ENCODE peak calls at places on chromosome 9, in five cellular contexts. W, Q, A, T and S are unnamed samples.

GRCh38 chr9:1049641-1050040 is 516 bp upstream of the DMRT2 start:
- DNase-seq in W (no peak), Q (no peak), A (no peak), T (no peak), S (no peak)

GRCh38 chr9:87122947-87123685 is 175.8 kb upstream of the GAS1 start:
- DNase-seq in W (no peak), Q (no peak), A (peak; percentile 88), T (no peak), S (no peak)

GRCh38 chr9:127987103-127987614 is 6.4 kb upstream of the EEIG1 start:
- DNase-seq in W (no peak), Q (peak; percentile 91), A (peak; percentile 87), T (no peak), S (no peak)

GRCh38 chr9:136103651-136104487 is 8.8 kb upstream of the NACC2 start:
- DNase-seq in W (peak; percentile 71), Q (no peak), A (no peak), T (peak; percentile 45), S (no peak)

GRCh38 chr9:98099898-98100297 is 19.1 kb downstream of the TRIM14 start:
- DNase-seq in W (no peak), Q (no peak), A (no peak), T (no peak), S (no peak)

GRCh38 chr9:16515879-16516289 is 354.6 kb downstream of the BNC2 start:
- DNase-seq in W (peak; percentile 91), Q (no peak), A (peak; percentile 79), T (no peak), S (peak; percentile 72)

GRCh38 chr9:117704024-117704575 is at the start of gene TLR4:
- DNase-seq in W (peak; percentile 16), Q (peak; percentile 2), A (peak; percentile 83), T (peak; percentile 92), S (peak; percentile 17)

GRCh38 chr9:135580664-135581380 is 19.3 kb downstream of the PAEP start:
- DNase-seq in W (no peak), Q (no peak), A (no peak), T (no peak), S (no peak)

GRCh38 chr9:76572205-76572550 is 113.2 kb downstream of the GCNT1 start:
- DNase-seq in W (peak; percentile 32), Q (no peak), A (peak; percentile 22), T (no peak), S (no peak)

GRCh38 chr9:91427873-91428272 is 4.2 kb upstream of the NFIL3 start:
- DNase-seq in W (no peak), Q (peak; percentile 85), A (peak; percentile 85), T (peak; percentile 63), S (no peak)

GRCh38 chr9:32627394-32627954 is 8.0 kb downstream of the TAF1L start:
- DNase-seq in W (no peak), Q (peak; percentile 86), A (no peak), T (no peak), S (no peak)

GRCh38 chr9:16143947-16144890 is 591.4 kb downstream of the CCDC171 start:
- DNase-seq in W (no peak), Q (no peak), A (no peak), T (no peak), S (no peak)

GRCh38 chr9:124208571-124208970 is 49.2 kb upstream of the NEK6 start:
- DNase-seq in W (no peak), Q (no peak), A (no peak), T (peak; percentile 83), S (no peak)

GRCh38 chr9:917730-918129 is 58.7 kb upstream of the DMRT3 start:
- DNase-seq in W (no peak), Q (no peak), A (no peak), T (no peak), S (no peak)

GRCh38 chr9:14031015-14031414 is 282.9 kb downstream of the NFIB start:
- DNase-seq in W (peak; percentile 68), Q (no peak), A (peak; percentile 8), T (no peak), S (peak; percentile 71)

GRCh38 chr9:114386886-114387677 is 700 bp downstream of the AKNA start:
- DNase-seq in W (no peak), Q (no peak), A (peak; percentile 65), T (peak; percentile 40), S (no peak)

GRCh38 chr9:114397219-114397847 is 9.6 kb upstream of the AKNA start:
- DNase-seq in W (peak; percentile 62), Q (no peak), A (no peak), T (no peak), S (no peak)

GRCh38 chr9:114166606-114167572 is 11.6 kb downstream of the COL27A1 start:
- DNase-seq in W (no peak), Q (no peak), A (no peak), T (no peak), S (no peak)

GRCh38 chr9:71191708-71192107 is 70.3 kb upstream of the TRPM3 start:
- DNase-seq in W (no peak), Q (no peak), A (no peak), T (no peak), S (no peak)

GRCh38 chr9:112041536-112042243 is 133.4 kb downstream of the SUSD1 start:
- DNase-seq in W (peak; percentile 82), Q (peak; percentile 96), A (peak; percentile 99), T (no peak), S (peak; percentile 55)

GRCh38 chr9:69258551-69258950 is 66.5 kb upstream of the ENTREP1 start:
- DNase-seq in W (no peak), Q (no peak), A (no peak), T (no peak), S (no peak)

GRCh38 chr9:27528886-27529315 is 713 bp downstream of the MOB3B start:
- DNase-seq in W (peak; percentile 75), Q (no peak), A (peak; percentile 38), T (no peak), S (peak; percentile 80)

GRCh38 chr9:112570731-112571167 is 84.1 kb downstream of the KIAA1958 start:
- DNase-seq in W (no peak), Q (no peak), A (no peak), T (no peak), S (no peak)

GRCh38 chr9:134189167-134189474 is 24.8 kb upstream of the RNU6ATAC start:
- DNase-seq in W (no peak), Q (no peak), A (no peak), T (no peak), S (no peak)
- H3K4me2 ChIP-seq in W (no peak overlapping the region), Q (no peak overlapping the region), A (no peak overlapping the region), T (no peak overlapping the region), S (peak overlapping the region; percentile 38)

DNA sequence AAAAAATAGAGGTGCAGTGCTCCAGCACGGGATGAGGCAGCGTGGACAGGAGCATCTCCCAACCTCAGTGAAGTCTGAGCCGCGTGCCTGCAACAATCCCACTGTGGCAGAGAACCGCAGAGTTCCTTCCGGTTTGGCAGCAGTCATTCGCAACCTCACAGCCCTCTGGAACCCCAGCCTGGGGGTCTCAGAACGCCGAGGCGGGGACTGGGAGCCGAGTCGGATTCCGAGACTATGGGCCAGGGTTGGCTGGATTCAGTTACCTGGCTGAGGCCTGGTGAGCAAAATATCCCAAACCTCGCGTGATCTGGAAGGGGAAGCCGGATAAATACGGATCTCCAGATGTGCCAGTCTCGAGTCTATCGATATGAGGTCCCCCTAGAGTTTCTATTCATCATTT is 27.0 kb downstream of the CDKN2A start:
- DNase-seq in W (peak; percentile 55), Q (no peak), A (no peak), T (no peak), S (peak; percentile 37)
- TF ChIP-seq EZH2 in W (no peak), Q (no peak), A (no peak), T (no peak), S (peak; percentile 77)

GRCh38 chr9:121399883-121400607 is 30.0 kb upstream of the STOM start:
- DNase-seq in W (peak; percentile 86), Q (peak; percentile 79), A (peak; percentile 85), T (peak; percentile 77), S (peak; percentile 77)
- TF ChIP-seq EZH2phosphoT487 in W (no peak), Q (no peak), A (no peak), T (no peak), S (no peak)

DNA sequence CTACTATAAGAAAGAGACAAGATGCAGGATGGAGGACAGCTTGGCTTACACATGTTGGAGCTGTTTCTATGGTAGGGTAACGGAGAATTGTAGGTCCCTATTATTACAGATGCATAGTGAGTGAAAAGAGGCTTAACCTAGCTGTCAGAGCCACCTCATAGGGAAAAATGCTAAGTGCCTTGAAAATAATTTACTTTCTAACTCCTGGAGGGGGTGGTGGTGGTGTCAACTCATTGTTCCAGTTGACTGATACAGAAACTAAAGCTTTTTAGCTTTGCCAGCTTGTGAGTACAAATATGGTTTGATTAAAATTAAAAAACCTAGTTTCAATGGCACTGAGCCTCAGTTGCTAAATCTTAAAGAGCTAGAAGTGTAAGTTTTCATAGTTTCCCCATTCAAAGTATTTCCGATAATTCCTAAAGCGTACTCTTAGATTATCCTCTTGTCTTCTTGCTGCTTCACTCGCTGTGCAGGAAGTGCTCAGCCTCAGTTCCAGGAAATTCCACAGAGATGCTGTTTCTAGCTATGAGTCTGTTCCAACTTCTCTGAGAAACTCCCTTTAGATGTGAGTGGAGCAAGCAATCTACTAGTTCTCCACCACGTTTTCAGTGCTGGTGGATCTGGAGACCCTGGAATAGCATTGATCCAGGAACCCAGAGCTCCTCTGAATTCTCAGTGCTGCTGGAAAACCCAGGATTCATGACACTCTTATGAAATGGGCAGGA is 265.2 kb downstream of the DMAC1 start:
- DNase-seq in W (no peak), Q (no peak), A (peak; percentile 2), T (no peak), S (no peak)
- H3K4me2 ChIP-seq in W (no peak overlapping the region), Q (no peak overlapping the region), A (no peak overlapping the region), T (no peak overlapping the region), S (no peak overlapping the region)

GRCh38 chr9:129697111-129697955 is 31.9 kb downstream of the PRRX2 start:
- DNase-seq in W (peak; percentile 75), Q (peak; percentile 6), A (peak; percentile 97), T (no peak), S (peak; percentile 85)
- TF ChIP-seq EZH2 in W (no peak), Q (no peak), A (no peak), T (no peak), S (peak; percentile 66)

GRCh38 chr9:2502760-2503159 is 118.8 kb upstream of the VLDLR start:
- DNase-seq in W (no peak), Q (no peak), A (peak; percentile 69), T (no peak), S (no peak)
- TF ChIP-seq EZH2phosphoT487 in W (no peak), Q (no peak), A (no peak), T (no peak), S (no peak)